ENCODE peak calls at places on chromosomes 5 and 9, in eight cellular contexts. One of them, this sample, is unnamed.
A peak's percentile ranks its signal among the peaks of the same experiment; 100 is the strongest.

GRCh38 chr9:71763752-71764332 is 4.5 kb downstream of the CEMIP2 start:
- DNase-seq in H1: no peak
- DNase-seq in heart right ventricle: no peak
- DNase-seq in gastrocnemius medialis: no peak
- DNase-seq in tibial nerve: no peak
- DNase-seq in body of pancreas: no peak
- DNase-seq in kidney: no peak
- DNase-seq in keratinocyte: no peak
- DNase-seq in this sample: no peak

GRCh38 chr9:38622083-38622674 is 1.8 kb upstream of the ANKRD18A start:
- DNase-seq in H1: no peak
- DNase-seq in heart right ventricle: peak; percentile 14
- DNase-seq in gastrocnemius medialis: no peak
- DNase-seq in tibial nerve: no peak
- DNase-seq in body of pancreas: peak; percentile 61
- DNase-seq in kidney: peak; percentile 79
- DNase-seq in keratinocyte: no peak
- DNase-seq in this sample: peak; percentile 27

GRCh38 chr9:80097476-80097875 is 525.7 kb downstream of the TLE4 start:
- DNase-seq in H1: no peak
- DNase-seq in heart right ventricle: no peak
- DNase-seq in gastrocnemius medialis: no peak
- DNase-seq in tibial nerve: no peak
- DNase-seq in body of pancreas: no peak
- DNase-seq in kidney: no peak
- DNase-seq in keratinocyte: no peak
- DNase-seq in this sample: no peak

GRCh38 chr5:178322736-178323540 is 90.3 kb upstream of the PHYKPL start:
- DNase-seq in H1: no peak
- DNase-seq in heart right ventricle: no peak
- DNase-seq in gastrocnemius medialis: no peak
- DNase-seq in tibial nerve: no peak
- DNase-seq in body of pancreas: no peak
- DNase-seq in kidney: peak; percentile 48
- DNase-seq in keratinocyte: no peak
- DNase-seq in this sample: no peak

GRCh38 chr9:34185778-34186551 is 7.1 kb downstream of the UBAP1 start:
- DNase-seq in H1: no peak
- DNase-seq in heart right ventricle: no peak
- DNase-seq in gastrocnemius medialis: peak; percentile 46
- DNase-seq in tibial nerve: no peak
- DNase-seq in body of pancreas: peak; percentile 70
- DNase-seq in kidney: no peak
- DNase-seq in keratinocyte: peak; percentile 94
- DNase-seq in this sample: no peak

GRCh38 chr5:149485655-149486615 is 65.3 kb downstream of the CSNK1A1 start:
- DNase-seq in H1: no peak
- DNase-seq in heart right ventricle: peak; percentile 47
- DNase-seq in gastrocnemius medialis: peak; percentile 94
- DNase-seq in tibial nerve: no peak
- DNase-seq in body of pancreas: peak; percentile 89
- DNase-seq in kidney: no peak
- DNase-seq in keratinocyte: peak; percentile 99
- DNase-seq in this sample: peak; percentile 49

GRCh38 chr9:109118802-109119438 is 827 bp downstream of the TMEM245 start:
- DNase-seq in H1: no peak
- DNase-seq in heart right ventricle: no peak
- DNase-seq in gastrocnemius medialis: no peak
- DNase-seq in tibial nerve: no peak
- DNase-seq in body of pancreas: no peak
- DNase-seq in kidney: peak; percentile 84
- DNase-seq in keratinocyte: no peak
- DNase-seq in this sample: no peak

GRCh38 chr5:56145106-56145505 is 88.0 kb downstream of the ANKRD55 start:
- DNase-seq in H1: no peak
- DNase-seq in heart right ventricle: no peak
- DNase-seq in gastrocnemius medialis: no peak
- DNase-seq in tibial nerve: no peak
- DNase-seq in body of pancreas: no peak
- DNase-seq in kidney: no peak
- DNase-seq in keratinocyte: peak; percentile 58
- DNase-seq in this sample: no peak

GRCh38 chr5:171607863-171608262 is 177.8 kb upstream of the SMIM23 start:
- DNase-seq in H1: no peak
- DNase-seq in heart right ventricle: no peak
- DNase-seq in gastrocnemius medialis: no peak
- DNase-seq in tibial nerve: no peak
- DNase-seq in body of pancreas: no peak
- DNase-seq in kidney: no peak
- DNase-seq in keratinocyte: no peak
- DNase-seq in this sample: no peak

GRCh38 chr5:171604195-171604594 is 181.4 kb upstream of the SMIM23 start:
- DNase-seq in H1: no peak
- DNase-seq in heart right ventricle: no peak
- DNase-seq in gastrocnemius medialis: no peak
- DNase-seq in tibial nerve: no peak
- DNase-seq in body of pancreas: no peak
- DNase-seq in kidney: no peak
- DNase-seq in keratinocyte: no peak
- DNase-seq in this sample: no peak

GRCh38 chr5:171610053-171610452 is 175.6 kb upstream of the SMIM23 start:
- DNase-seq in H1: no peak
- DNase-seq in heart right ventricle: no peak
- DNase-seq in gastrocnemius medialis: no peak
- DNase-seq in tibial nerve: no peak
- DNase-seq in body of pancreas: no peak
- DNase-seq in kidney: no peak
- DNase-seq in keratinocyte: no peak
- DNase-seq in this sample: no peak

GRCh38 chr5:171610686-171611085 is 174.9 kb upstream of the SMIM23 start:
- DNase-seq in H1: no peak
- DNase-seq in heart right ventricle: no peak
- DNase-seq in gastrocnemius medialis: no peak
- DNase-seq in tibial nerve: no peak
- DNase-seq in body of pancreas: no peak
- DNase-seq in kidney: no peak
- DNase-seq in keratinocyte: no peak
- DNase-seq in this sample: no peak

GRCh38 chr5:171606414-171607024 is 179.1 kb upstream of the SMIM23 start:
- DNase-seq in H1: no peak
- DNase-seq in heart right ventricle: no peak
- DNase-seq in gastrocnemius medialis: no peak
- DNase-seq in tibial nerve: no peak
- DNase-seq in body of pancreas: no peak
- DNase-seq in kidney: no peak
- DNase-seq in keratinocyte: no peak
- DNase-seq in this sample: no peak
- TF ChIP-seq CTCF in H1: peak; percentile 72
- TF ChIP-seq CTCF in heart right ventricle: peak; percentile 37
- TF ChIP-seq CTCF in gastrocnemius medialis: no peak
- TF ChIP-seq CTCF in tibial nerve: no peak
- TF ChIP-seq CTCF in body of pancreas: no peak
- TF ChIP-seq CTCF in kidney: peak; percentile 11
- TF ChIP-seq CTCF in keratinocyte: peak; percentile 52
- TF ChIP-seq CTCF in this sample: peak; percentile 76

GRCh38 chr9:136120438-136120844 is 1.8 kb upstream of the TMEM250 start:
- DNase-seq in H1: no peak
- DNase-seq in heart right ventricle: no peak
- DNase-seq in gastrocnemius medialis: no peak
- DNase-seq in tibial nerve: no peak
- DNase-seq in body of pancreas: no peak
- DNase-seq in kidney: no peak
- DNase-seq in keratinocyte: no peak
- DNase-seq in this sample: no peak

GRCh38 chr9:136124976-136125692 is 6.5 kb upstream of the TMEM250 start:
- DNase-seq in H1: no peak
- DNase-seq in heart right ventricle: no peak
- DNase-seq in gastrocnemius medialis: no peak
- DNase-seq in tibial nerve: no peak
- DNase-seq in body of pancreas: no peak
- DNase-seq in kidney: no peak
- DNase-seq in keratinocyte: no peak
- DNase-seq in this sample: no peak

GRCh38 chr9:136120119-136120393 is 1.4 kb upstream of the TMEM250 start:
- DNase-seq in H1: no peak
- DNase-seq in heart right ventricle: no peak
- DNase-seq in gastrocnemius medialis: no peak
- DNase-seq in tibial nerve: no peak
- DNase-seq in body of pancreas: no peak
- DNase-seq in kidney: no peak
- DNase-seq in keratinocyte: no peak
- DNase-seq in this sample: no peak

GRCh38 chr9:136121801-136122200 is 3.1 kb upstream of the TMEM250 start:
- DNase-seq in H1: no peak
- DNase-seq in heart right ventricle: no peak
- DNase-seq in gastrocnemius medialis: no peak
- DNase-seq in tibial nerve: no peak
- DNase-seq in body of pancreas: no peak
- DNase-seq in kidney: no peak
- DNase-seq in keratinocyte: no peak
- DNase-seq in this sample: no peak

GRCh38 chr9:136122425-136123383 is 4.0 kb upstream of the TMEM250 start:
- DNase-seq in H1: no peak
- DNase-seq in heart right ventricle: peak; percentile 85
- DNase-seq in gastrocnemius medialis: peak; percentile 68
- DNase-seq in tibial nerve: peak; percentile 61
- DNase-seq in body of pancreas: peak; percentile 83
- DNase-seq in kidney: no peak
- DNase-seq in keratinocyte: no peak
- DNase-seq in this sample: peak; percentile 86
- H3K4me3 ChIP-seq in H1: no peak overlapping the region
- H3K4me3 ChIP-seq in heart right ventricle: no peak overlapping the region
- H3K4me3 ChIP-seq in gastrocnemius medialis: peak overlapping the region; percentile 45
- H3K4me3 ChIP-seq in tibial nerve: no peak overlapping the region
- H3K4me3 ChIP-seq in body of pancreas: no peak overlapping the region
- H3K4me3 ChIP-seq in kidney: no peak overlapping the region
- H3K4me3 ChIP-seq in keratinocyte: no peak overlapping the region
- H3K4me3 ChIP-seq in this sample: peak overlapping the region; percentile 31

DNA sequence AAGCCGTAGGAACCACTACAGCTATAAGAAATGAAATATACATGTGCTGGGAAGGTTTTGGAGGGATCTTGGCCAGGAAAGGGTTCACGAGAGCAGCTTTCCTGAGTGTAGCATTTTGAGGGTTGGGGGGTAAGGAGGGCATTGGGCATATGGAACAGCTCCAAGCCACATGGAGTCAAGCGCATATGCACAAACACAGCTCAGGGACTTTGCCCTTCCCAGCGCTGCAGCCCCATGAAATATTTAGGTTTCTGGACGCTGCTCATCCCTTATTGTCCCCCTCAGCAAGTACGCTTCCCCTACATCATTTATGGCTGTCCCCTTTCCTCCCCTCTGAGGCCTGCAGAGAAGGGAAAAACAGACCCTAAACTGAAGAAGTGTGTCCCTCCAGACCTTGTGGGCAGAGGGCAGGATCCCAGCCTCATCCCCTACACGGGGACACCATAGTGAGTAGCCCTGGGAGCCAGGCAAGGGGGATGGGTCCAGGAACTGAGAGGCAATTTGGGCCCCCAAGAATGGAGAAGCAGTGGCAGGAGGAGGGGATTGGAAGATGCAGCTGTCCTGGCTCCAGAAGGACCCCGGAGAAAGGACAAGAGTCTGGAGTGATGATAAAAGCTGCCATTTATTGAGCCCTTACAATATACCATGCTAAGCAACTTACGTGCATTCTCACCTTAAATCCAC is 33.7 kb downstream of the PCDH1 start:
- DNase-seq in H1: no peak
- DNase-seq in heart right ventricle: no peak
- DNase-seq in gastrocnemius medialis: no peak
- DNase-seq in tibial nerve: no peak
- DNase-seq in body of pancreas: no peak
- DNase-seq in kidney: peak; percentile 13
- DNase-seq in keratinocyte: no peak
- DNase-seq in this sample: no peak
- H3K4me1 ChIP-seq in H1: peaks cover 56% of the 10 kb centered on the region
- H3K4me1 ChIP-seq in heart right ventricle: peaks cover 37% of the 10 kb centered on the region
- H3K4me1 ChIP-seq in gastrocnemius medialis: peaks cover 22% of the 10 kb centered on the region
- H3K4me1 ChIP-seq in tibial nerve: no peaks in the 10 kb centered on the region
- H3K4me1 ChIP-seq in body of pancreas: peaks cover 47% of the 10 kb centered on the region
- H3K4me1 ChIP-seq in kidney: peaks cover 63% of the 10 kb centered on the region
- H3K4me1 ChIP-seq in keratinocyte: peaks cover 11% of the 10 kb centered on the region
- H3K4me1 ChIP-seq in this sample: peaks cover 55% of the 10 kb centered on the region

GRCh38 chr5:176362098-176362442 is 506 bp upstream of the KIAA1191 start:
- DNase-seq in H1: no peak
- DNase-seq in heart right ventricle: no peak
- DNase-seq in gastrocnemius medialis: no peak
- DNase-seq in tibial nerve: no peak
- DNase-seq in body of pancreas: no peak
- DNase-seq in kidney: no peak
- DNase-seq in keratinocyte: no peak
- DNase-seq in this sample: no peak

GRCh38 chr5:176365663-176366574 is 632 bp downstream of the ARL10 start:
- DNase-seq in H1: no peak
- DNase-seq in heart right ventricle: peak; percentile 59
- DNase-seq in gastrocnemius medialis: no peak
- DNase-seq in tibial nerve: no peak
- DNase-seq in body of pancreas: no peak
- DNase-seq in kidney: peak; percentile 84
- DNase-seq in keratinocyte: no peak
- DNase-seq in this sample: peak; percentile 40

GRCh38 chr5:176361437-176362097 is at the start of gene KIAA1191:
- DNase-seq in H1: no peak
- DNase-seq in heart right ventricle: peak; percentile 97
- DNase-seq in gastrocnemius medialis: peak; percentile 96
- DNase-seq in tibial nerve: peak; percentile 86
- DNase-seq in body of pancreas: peak; percentile 96
- DNase-seq in kidney: peak; percentile 98
- DNase-seq in keratinocyte: peak; percentile 71
- DNase-seq in this sample: peak; percentile 96

GRCh38 chr5:176366575-176366894 is 1.2 kb downstream of the ARL10 start:
- DNase-seq in H1: no peak
- DNase-seq in heart right ventricle: no peak
- DNase-seq in gastrocnemius medialis: no peak
- DNase-seq in tibial nerve: no peak
- DNase-seq in body of pancreas: no peak
- DNase-seq in kidney: no peak
- DNase-seq in keratinocyte: no peak
- DNase-seq in this sample: no peak

DNA sequence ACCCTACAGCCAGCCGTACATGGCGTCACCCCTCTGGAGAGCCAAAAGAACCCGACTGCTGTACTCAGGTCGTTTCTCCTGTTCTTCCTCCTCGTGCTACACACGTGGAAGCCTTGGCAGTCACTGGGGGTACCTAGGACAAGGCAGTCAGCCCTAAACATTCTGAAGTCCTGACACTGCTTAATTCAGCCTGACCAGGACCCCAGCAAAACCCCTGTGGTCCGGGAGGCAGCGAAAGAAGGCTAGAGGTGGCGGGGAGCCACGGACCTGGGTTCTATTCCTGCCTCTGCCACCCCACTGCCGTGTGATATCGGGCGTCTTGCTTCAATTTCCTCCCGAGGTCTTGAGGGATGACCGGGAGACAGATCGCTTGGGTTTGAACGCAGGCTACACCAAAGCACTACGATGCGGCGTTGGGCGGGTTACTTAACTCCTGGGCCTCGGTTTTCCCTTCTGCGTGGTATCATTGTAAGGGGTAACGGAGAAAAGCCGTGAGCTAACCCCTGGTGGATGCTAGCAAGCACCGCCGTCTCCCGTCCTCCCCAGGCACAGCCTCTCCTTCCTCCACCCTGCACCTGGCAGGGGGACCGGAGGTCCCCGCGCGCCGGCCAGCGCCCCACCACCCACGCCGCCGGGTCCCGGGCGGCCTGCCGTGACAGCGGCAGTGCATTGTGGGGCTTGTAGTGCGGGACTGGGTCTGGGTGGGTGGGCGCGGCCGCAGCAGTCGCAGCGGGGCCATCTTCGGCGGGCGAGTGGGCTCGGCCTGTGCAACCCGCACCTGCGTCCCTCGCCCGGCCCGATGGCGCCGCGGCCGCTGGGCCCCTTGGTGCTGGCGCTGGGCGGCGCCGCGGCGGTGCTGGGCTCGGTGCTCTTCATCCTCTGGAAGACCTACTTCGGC is at the start of gene ARL10:
- DNase-seq in H1: no peak
- DNase-seq in heart right ventricle: peak; percentile 57
- DNase-seq in gastrocnemius medialis: no peak
- DNase-seq in tibial nerve: no peak
- DNase-seq in body of pancreas: peak; percentile 34
- DNase-seq in kidney: no peak
- DNase-seq in keratinocyte: no peak
- DNase-seq in this sample: peak; percentile 73
- TF ChIP-seq CTCF in H1: no peak
- TF ChIP-seq CTCF in heart right ventricle: no peak
- TF ChIP-seq CTCF in gastrocnemius medialis: no peak
- TF ChIP-seq CTCF in tibial nerve: no peak
- TF ChIP-seq CTCF in body of pancreas: no peak
- TF ChIP-seq CTCF in kidney: no peak
- TF ChIP-seq CTCF in keratinocyte: no peak
- TF ChIP-seq CTCF in this sample: no peak